ENCODE peak calls at places on chromosomes 7 and 10, in five cellular contexts. One of them, this sample, is unnamed.

GRCh38 chr10:22607261-22607660 is 107.1 kb downstream of the PIP4K2A start:
- DNase-seq in SW 1271: no peak
- DNase-seq in GM23338: no peak
- DNase-seq in Caki2: no peak
- DNase-seq in effector CD4-positive, alpha-beta T cell: no peak
- DNase-seq in this sample: no peak

GRCh38 chr7:119783799-119784198 is 489.2 kb upstream of the KCND2 start:
- DNase-seq in SW 1271: no peak
- DNase-seq in GM23338: no peak
- DNase-seq in Caki2: no peak
- DNase-seq in effector CD4-positive, alpha-beta T cell: no peak
- DNase-seq in this sample: no peak

GRCh38 chr7:137989127-137989526 is 12.8 kb downstream of the CREB3L2 start:
- DNase-seq in SW 1271: no peak
- DNase-seq in GM23338: no peak
- DNase-seq in Caki2: no peak
- DNase-seq in effector CD4-positive, alpha-beta T cell: no peak
- DNase-seq in this sample: no peak

GRCh38 chr7:92634125-92634710 is 44.0 kb upstream of the FAM133B start:
- DNase-seq in SW 1271: no peak
- DNase-seq in GM23338: no peak
- DNase-seq in Caki2: no peak
- DNase-seq in effector CD4-positive, alpha-beta T cell: no peak
- DNase-seq in this sample: no peak

GRCh38 chr10:122301811-122302115 is 30.7 kb downstream of the BTBD16 start:
- DNase-seq in SW 1271: no peak
- DNase-seq in GM23338: no peak
- DNase-seq in Caki2: no peak
- DNase-seq in effector CD4-positive, alpha-beta T cell: no peak
- DNase-seq in this sample: no peak

GRCh38 chr7:37945336-37945735 is 24.9 kb downstream of the EPDR1 start:
- DNase-seq in SW 1271: no peak
- DNase-seq in GM23338: no peak
- DNase-seq in Caki2: peak
- DNase-seq in effector CD4-positive, alpha-beta T cell: no peak
- DNase-seq in this sample: peak

GRCh38 chr10:121260383-121260782 is 337.9 kb downstream of the FGFR2 start:
- DNase-seq in SW 1271: no peak
- DNase-seq in GM23338: no peak
- DNase-seq in Caki2: no peak
- DNase-seq in effector CD4-positive, alpha-beta T cell: no peak
- DNase-seq in this sample: no peak

GRCh38 chr10:54444184-54444583 is 356.8 kb downstream of the PCDH15 start:
- DNase-seq in SW 1271: no peak
- DNase-seq in GM23338: no peak
- DNase-seq in Caki2: no peak
- DNase-seq in effector CD4-positive, alpha-beta T cell: no peak
- DNase-seq in this sample: no peak

GRCh38 chr7:134088199-134088598 is 38.9 kb upstream of the LRGUK start:
- DNase-seq in SW 1271: no peak
- DNase-seq in GM23338: no peak
- DNase-seq in Caki2: no peak
- DNase-seq in effector CD4-positive, alpha-beta T cell: no peak
- DNase-seq in this sample: no peak

GRCh38 chr10:89431977-89432376 is 17.6 kb downstream of the IFIT5 start:
- DNase-seq in SW 1271: no peak
- DNase-seq in GM23338: no peak
- DNase-seq in Caki2: peak
- DNase-seq in effector CD4-positive, alpha-beta T cell: no peak
- DNase-seq in this sample: peak

GRCh38 chr7:43621729-43622448 is 39.0 kb downstream of the STK17A start:
- DNase-seq in SW 1271: no peak
- DNase-seq in GM23338: no peak
- DNase-seq in Caki2: no peak
- DNase-seq in effector CD4-positive, alpha-beta T cell: no peak
- DNase-seq in this sample: no peak

GRCh38 chr10:50846753-50847152 is 38.7 kb downstream of the A1CF start:
- DNase-seq in SW 1271: no peak
- DNase-seq in GM23338: peak
- DNase-seq in Caki2: no peak
- DNase-seq in effector CD4-positive, alpha-beta T cell: no peak
- DNase-seq in this sample: no peak

GRCh38 chr10:95537543-95537930 is 23.6 kb downstream of the SORBS1 start:
- DNase-seq in SW 1271: no peak
- DNase-seq in GM23338: no peak
- DNase-seq in Caki2: no peak
- DNase-seq in effector CD4-positive, alpha-beta T cell: no peak
- DNase-seq in this sample: no peak

GRCh38 chr7:115475774-115476407 is 554.0 kb downstream of the MDFIC start:
- DNase-seq in SW 1271: no peak
- DNase-seq in GM23338: peak
- DNase-seq in Caki2: no peak
- DNase-seq in effector CD4-positive, alpha-beta T cell: no peak
- DNase-seq in this sample: no peak

GRCh38 chr10:69372126-69372980 is 44.4 kb downstream of the TACR2 start:
- DNase-seq in SW 1271: no peak
- DNase-seq in GM23338: no peak
- DNase-seq in Caki2: no peak
- DNase-seq in effector CD4-positive, alpha-beta T cell: no peak
- DNase-seq in this sample: no peak

GRCh38 chr7:127413962-127414361 is 21.5 kb upstream of the ZNF800 start:
- DNase-seq in SW 1271: no peak
- DNase-seq in GM23338: no peak
- DNase-seq in Caki2: no peak
- DNase-seq in effector CD4-positive, alpha-beta T cell: no peak
- DNase-seq in this sample: no peak

GRCh38 chr10:71221586-71222202 is 9.3 kb downstream of the UNC5B start:
- DNase-seq in SW 1271: no peak
- DNase-seq in GM23338: no peak
- DNase-seq in Caki2: no peak
- DNase-seq in effector CD4-positive, alpha-beta T cell: no peak
- DNase-seq in this sample: no peak

GRCh38 chr10:100006241-100006886 is 3.4 kb downstream of the DNMBP start:
- DNase-seq in SW 1271: peak
- DNase-seq in GM23338: no peak
- DNase-seq in Caki2: peak
- DNase-seq in effector CD4-positive, alpha-beta T cell: no peak
- DNase-seq in this sample: peak

GRCh38 chr10:24462889-24463552 is 254.1 kb downstream of the KIAA1217 start:
- DNase-seq in SW 1271: no peak
- DNase-seq in GM23338: no peak
- DNase-seq in Caki2: no peak
- DNase-seq in effector CD4-positive, alpha-beta T cell: no peak
- DNase-seq in this sample: no peak

GRCh38 chr10:71213127-71213616 is 802 bp downstream of the UNC5B start:
- DNase-seq in SW 1271: no peak
- DNase-seq in GM23338: peak
- DNase-seq in Caki2: peak
- DNase-seq in effector CD4-positive, alpha-beta T cell: no peak
- DNase-seq in this sample: no peak

GRCh38 chr10:11106621-11107374 is 89.1 kb downstream of the CELF2 start:
- DNase-seq in SW 1271: no peak
- DNase-seq in GM23338: no peak
- DNase-seq in Caki2: no peak
- DNase-seq in effector CD4-positive, alpha-beta T cell: no peak
- DNase-seq in this sample: no peak

GRCh38 chr10:132451506-132452215 is 54.7 kb downstream of the PWWP2B start:
- DNase-seq in SW 1271: no peak
- DNase-seq in GM23338: no peak
- DNase-seq in Caki2: no peak
- DNase-seq in effector CD4-positive, alpha-beta T cell: no peak
- DNase-seq in this sample: no peak

This sample was measured in SJSA1.